ENCODE peak calls at places on chromosomes 4 and X, in five cellular contexts. One of them, this sample, is unnamed.

GRCh38 chr4:138241281-138242075 is 671 bp downstream of the SLC7A11 start:
- DNase-seq in stimulated activated CD4-positive, alpha-beta T cell treated with anti-CD3 and anti-CD28 coated beads, Interleukin-12 subunit alpha, Interleukin-12 subunit beta, amount 100 ng/mL, for 24 hours: no peak
- DNase-seq in ACHN: peak; percentile 15
- DNase-seq in left lung: peak; percentile 44
- DNase-seq in pancreas: peak; percentile 28
- DNase-seq in this sample: peak; percentile 67

GRCh38 chrX:49001521-49002090 is 458 bp downstream of the GRIPAP1 start:
- DNase-seq in stimulated activated CD4-positive, alpha-beta T cell treated with anti-CD3 and anti-CD28 coated beads, Interleukin-12 subunit alpha, Interleukin-12 subunit beta, amount 100 ng/mL, for 24 hours: peak; percentile 2
- DNase-seq in ACHN: peak; percentile 24
- DNase-seq in left lung: no peak
- DNase-seq in pancreas: peak; percentile 15
- DNase-seq in this sample: no peak

GRCh38 chr4:26885912-26886274 is 25.3 kb downstream of the STIM2 start:
- DNase-seq in stimulated activated CD4-positive, alpha-beta T cell treated with anti-CD3 and anti-CD28 coated beads, Interleukin-12 subunit alpha, Interleukin-12 subunit beta, amount 100 ng/mL, for 24 hours: no peak
- DNase-seq in ACHN: no peak
- DNase-seq in left lung: no peak
- DNase-seq in pancreas: peak; percentile 35
- DNase-seq in this sample: no peak

GRCh38 chr4:15707363-15707715 is 4.5 kb downstream of the BST1 start:
- DNase-seq in stimulated activated CD4-positive, alpha-beta T cell treated with anti-CD3 and anti-CD28 coated beads, Interleukin-12 subunit alpha, Interleukin-12 subunit beta, amount 100 ng/mL, for 24 hours: no peak
- DNase-seq in ACHN: no peak
- DNase-seq in left lung: no peak
- DNase-seq in pancreas: no peak
- DNase-seq in this sample: no peak

GRCh38 chr4:177117256-177117655 is 192.4 kb upstream of the NEIL3 start:
- DNase-seq in stimulated activated CD4-positive, alpha-beta T cell treated with anti-CD3 and anti-CD28 coated beads, Interleukin-12 subunit alpha, Interleukin-12 subunit beta, amount 100 ng/mL, for 24 hours: no peak
- DNase-seq in ACHN: no peak
- DNase-seq in left lung: no peak
- DNase-seq in pancreas: no peak
- DNase-seq in this sample: no peak

GRCh38 chr4:40909363-40909876 is 159.7 kb downstream of the NSUN7 start:
- DNase-seq in stimulated activated CD4-positive, alpha-beta T cell treated with anti-CD3 and anti-CD28 coated beads, Interleukin-12 subunit alpha, Interleukin-12 subunit beta, amount 100 ng/mL, for 24 hours: peak; percentile 43
- DNase-seq in ACHN: no peak
- DNase-seq in left lung: no peak
- DNase-seq in pancreas: no peak
- DNase-seq in this sample: peak; percentile 34

GRCh38 chrX:25640276-25640675 is 497.9 kb upstream of the MAGEB18 start:
- DNase-seq in stimulated activated CD4-positive, alpha-beta T cell treated with anti-CD3 and anti-CD28 coated beads, Interleukin-12 subunit alpha, Interleukin-12 subunit beta, amount 100 ng/mL, for 24 hours: no peak
- DNase-seq in ACHN: no peak
- DNase-seq in left lung: no peak
- DNase-seq in pancreas: no peak
- DNase-seq in this sample: no peak

GRCh38 chrX:113473418-113473817 is 632.8 kb upstream of the AMOT start:
- DNase-seq in stimulated activated CD4-positive, alpha-beta T cell treated with anti-CD3 and anti-CD28 coated beads, Interleukin-12 subunit alpha, Interleukin-12 subunit beta, amount 100 ng/mL, for 24 hours: no peak
- DNase-seq in ACHN: no peak
- DNase-seq in left lung: no peak
- DNase-seq in pancreas: no peak
- DNase-seq in this sample: no peak

GRCh38 chr4:14816592-14817273 is 185.5 kb upstream of the CPEB2 start:
- DNase-seq in stimulated activated CD4-positive, alpha-beta T cell treated with anti-CD3 and anti-CD28 coated beads, Interleukin-12 subunit alpha, Interleukin-12 subunit beta, amount 100 ng/mL, for 24 hours: no peak
- DNase-seq in ACHN: no peak
- DNase-seq in left lung: no peak
- DNase-seq in pancreas: no peak
- DNase-seq in this sample: no peak

GRCh38 chrX:136819026-136819425 is 38.3 kb upstream of the ARHGEF6 start:
- DNase-seq in stimulated activated CD4-positive, alpha-beta T cell treated with anti-CD3 and anti-CD28 coated beads, Interleukin-12 subunit alpha, Interleukin-12 subunit beta, amount 100 ng/mL, for 24 hours: no peak
- DNase-seq in ACHN: no peak
- DNase-seq in left lung: no peak
- DNase-seq in pancreas: no peak
- DNase-seq in this sample: no peak

GRCh38 chrX:116379854-116380253 is 56.6 kb upstream of the SLC6A14 start:
- DNase-seq in stimulated activated CD4-positive, alpha-beta T cell treated with anti-CD3 and anti-CD28 coated beads, Interleukin-12 subunit alpha, Interleukin-12 subunit beta, amount 100 ng/mL, for 24 hours: no peak
- DNase-seq in ACHN: no peak
- DNase-seq in left lung: no peak
- DNase-seq in pancreas: no peak
- DNase-seq in this sample: no peak

GRCh38 chrX:120536056-120536455 is 24.7 kb downstream of the CUL4B start:
- DNase-seq in stimulated activated CD4-positive, alpha-beta T cell treated with anti-CD3 and anti-CD28 coated beads, Interleukin-12 subunit alpha, Interleukin-12 subunit beta, amount 100 ng/mL, for 24 hours: no peak
- DNase-seq in ACHN: no peak
- DNase-seq in left lung: no peak
- DNase-seq in pancreas: no peak
- DNase-seq in this sample: no peak

GRCh38 chr4:101593666-101594065 is 196.9 kb upstream of the BANK1 start:
- DNase-seq in stimulated activated CD4-positive, alpha-beta T cell treated with anti-CD3 and anti-CD28 coated beads, Interleukin-12 subunit alpha, Interleukin-12 subunit beta, amount 100 ng/mL, for 24 hours: no peak
- DNase-seq in ACHN: no peak
- DNase-seq in left lung: no peak
- DNase-seq in pancreas: no peak
- DNase-seq in this sample: no peak

GRCh38 chrX:115952417-115953092 is 218.0 kb upstream of the AGTR2 start:
- DNase-seq in stimulated activated CD4-positive, alpha-beta T cell treated with anti-CD3 and anti-CD28 coated beads, Interleukin-12 subunit alpha, Interleukin-12 subunit beta, amount 100 ng/mL, for 24 hours: no peak
- DNase-seq in ACHN: no peak
- DNase-seq in left lung: no peak
- DNase-seq in pancreas: no peak
- DNase-seq in this sample: no peak

GRCh38 chr4:87465739-87466366 is 43.5 kb downstream of the NUDT9 start:
- DNase-seq in stimulated activated CD4-positive, alpha-beta T cell treated with anti-CD3 and anti-CD28 coated beads, Interleukin-12 subunit alpha, Interleukin-12 subunit beta, amount 100 ng/mL, for 24 hours: no peak
- DNase-seq in ACHN: peak; percentile 33
- DNase-seq in left lung: no peak
- DNase-seq in pancreas: no peak
- DNase-seq in this sample: peak; percentile 31

GRCh38 chr4:142596595-142596994 is 249.5 kb downstream of the INPP4B start:
- DNase-seq in stimulated activated CD4-positive, alpha-beta T cell treated with anti-CD3 and anti-CD28 coated beads, Interleukin-12 subunit alpha, Interleukin-12 subunit beta, amount 100 ng/mL, for 24 hours: no peak
- DNase-seq in ACHN: no peak
- DNase-seq in left lung: no peak
- DNase-seq in pancreas: no peak
- DNase-seq in this sample: no peak

GRCh38 chr4:73721419-73721818 is 18.9 kb upstream of the CXCL8 start:
- DNase-seq in stimulated activated CD4-positive, alpha-beta T cell treated with anti-CD3 and anti-CD28 coated beads, Interleukin-12 subunit alpha, Interleukin-12 subunit beta, amount 100 ng/mL, for 24 hours: no peak
- DNase-seq in ACHN: no peak
- DNase-seq in left lung: no peak
- DNase-seq in pancreas: no peak
- DNase-seq in this sample: no peak

GRCh38 chr4:102338405-102338804 is 6.9 kb downstream of the SLC39A8 start:
- DNase-seq in stimulated activated CD4-positive, alpha-beta T cell treated with anti-CD3 and anti-CD28 coated beads, Interleukin-12 subunit alpha, Interleukin-12 subunit beta, amount 100 ng/mL, for 24 hours: no peak
- DNase-seq in ACHN: no peak
- DNase-seq in left lung: no peak
- DNase-seq in pancreas: no peak
- DNase-seq in this sample: no peak

GRCh38 chrX:30283456-30284200 is 25.6 kb downstream of the NR0B1 start:
- DNase-seq in stimulated activated CD4-positive, alpha-beta T cell treated with anti-CD3 and anti-CD28 coated beads, Interleukin-12 subunit alpha, Interleukin-12 subunit beta, amount 100 ng/mL, for 24 hours: no peak
- DNase-seq in ACHN: peak; percentile 81
- DNase-seq in left lung: no peak
- DNase-seq in pancreas: no peak
- DNase-seq in this sample: peak; percentile 55

GRCh38 chr4:141391771-141392170 is 171.1 kb downstream of the ZNF330 start:
- DNase-seq in stimulated activated CD4-positive, alpha-beta T cell treated with anti-CD3 and anti-CD28 coated beads, Interleukin-12 subunit alpha, Interleukin-12 subunit beta, amount 100 ng/mL, for 24 hours: no peak
- DNase-seq in ACHN: no peak
- DNase-seq in left lung: no peak
- DNase-seq in pancreas: no peak
- DNase-seq in this sample: no peak

GRCh38 chr4:187460016-187460415 is 535.6 kb upstream of the ZFP42 start:
- DNase-seq in stimulated activated CD4-positive, alpha-beta T cell treated with anti-CD3 and anti-CD28 coated beads, Interleukin-12 subunit alpha, Interleukin-12 subunit beta, amount 100 ng/mL, for 24 hours: no peak
- DNase-seq in ACHN: no peak
- DNase-seq in left lung: no peak
- DNase-seq in pancreas: no peak
- DNase-seq in this sample: no peak

GRCh38 chrX:107629533-107629909 is 1.2 kb downstream of the PRPS1 start:
- DNase-seq in stimulated activated CD4-positive, alpha-beta T cell treated with anti-CD3 and anti-CD28 coated beads, Interleukin-12 subunit alpha, Interleukin-12 subunit beta, amount 100 ng/mL, for 24 hours: no peak
- DNase-seq in ACHN: peak; percentile 41
- DNase-seq in left lung: no peak
- DNase-seq in pancreas: no peak
- DNase-seq in this sample: peak; percentile 12